ENCODE peak calls at places on chromosomes 3 and 15, in nine cellular contexts. J is LHCN-M2; W is prostate gland; A is SW480; L is AG10803; B is T-helper 1 cell; R is HuH-7; I is stimulated activated CD4-positive, alpha-beta T cell treated with anti-CD3 and anti-CD28 coated beads, Interleukin-4, amount 100 ng/mL, for 24 hours; C is activated CD8-positive, alpha-beta memory T cell treated with anti-CD3 and anti-CD28 coated beads for 4 hours. S is an unnamed sample.

GRCh38 chr3:126355777-126356372 is 1.3 kb downstream of the KLF15 start:
- DNase-seq in I (no peak), A (no peak), B (no peak), R (peak), L (peak), C (no peak), W (peak), J (peak), S (no peak)

GRCh38 chr3:49653636-49654035 is 20.5 kb upstream of the APEH start:
- DNase-seq in W (no peak), B (no peak), L (no peak), A (no peak), R (no peak), J (no peak), I (no peak), C (no peak), S (no peak)

GRCh38 chr3:160114352-160114751 is 110.9 kb upstream of the C3orf80 start:
- DNase-seq in J (no peak), A (no peak), R (no peak), B (no peak), I (no peak), C (no peak), W (no peak), L (no peak), S (no peak)

GRCh38 chr3:23459915-23460546 is 256.9 kb downstream of the UBE2E2 start:
- DNase-seq in I (no peak), L (no peak), J (no peak), C (no peak), B (no peak), A (no peak), W (no peak), R (no peak), S (no peak)

GRCh38 chr3:113736548-113737089 is 9.4 kb downstream of the NAA50 start:
- DNase-seq in J (peak), B (no peak), R (peak), A (peak), L (peak), W (peak), C (no peak), I (peak), S (peak)

GRCh38 chr3:46429671-46430070 is 22.6 kb downstream of the CCRL2 start:
- DNase-seq in I (no peak), L (no peak), A (no peak), J (no peak), B (no peak), R (no peak), C (no peak), W (no peak), S (no peak)

GRCh38 chr3:183766745-183767606 is 58.4 kb downstream of the MAP6D1 start:
- DNase-seq in A (peak), C (peak), I (peak), J (peak), B (peak), R (peak), W (peak), L (peak), S (peak)

GRCh38 chr15:26634319-26634718 is 138.5 kb downstream of the GABRB3 start:
- DNase-seq in W (no peak), R (no peak), A (no peak), I (no peak), J (no peak), L (no peak), C (no peak), B (no peak), S (no peak)

GRCh38 chr15:96331942-96332853 is 1.7 kb downstream of the NR2F2 start:
- DNase-seq in B (no peak), I (no peak), J (peak), C (no peak), R (peak), A (peak), W (no peak), L (peak), S (peak)

GRCh38 chr15:49044761-49045571 is 1.3 kb downstream of the SECISBP2L start:
- DNase-seq in C (no peak), R (no peak), I (no peak), W (no peak), J (no peak), A (no peak), L (peak), B (no peak), S (no peak)

GRCh38 chr3:10137178-10137577 is 4.4 kb upstream of the VHL start:
- DNase-seq in B (no peak), J (no peak), R (no peak), C (no peak), I (no peak), W (no peak), L (no peak), A (no peak), S (no peak)

GRCh38 chr3:186946756-186947375 is 16.5 kb downstream of the ST6GAL1 start:
- DNase-seq in R (no peak), A (no peak), C (no peak), L (no peak), J (no peak), B (no peak), I (no peak), W (no peak), S (no peak)

GRCh38 chr3:16060358-16060852 is 114.1 kb upstream of the GALNT15 start:
- DNase-seq in J (peak), A (peak), R (peak), I (no peak), B (no peak), L (peak), W (peak), C (no peak), S (peak)

GRCh38 chr3:106092792-106093191 is 224.0 kb upstream of the CBLB start:
- DNase-seq in B (no peak), J (no peak), R (no peak), W (no peak), C (no peak), L (no peak), A (no peak), I (peak), S (no peak)

GRCh38 chr3:129231331-129232119 is 17.9 kb upstream of the COPG1 start:
- DNase-seq in I (no peak), J (no peak), L (no peak), C (no peak), R (no peak), W (no peak), A (no peak), B (no peak), S (peak)

GRCh38 chr15:96796841-96797240 is 466.3 kb downstream of the NR2F2 start:
- DNase-seq in W (no peak), I (no peak), J (no peak), L (no peak), B (no peak), A (no peak), C (no peak), R (no peak), S (no peak)